ENCODE peak calls at places on chromosomes 6 and 20, in eight cellular contexts. One of them, this sample, is unnamed.

GRCh38 chr20:62452475-62453095 is 23.2 kb downstream of the GATA5 start:
- DNase-seq in activated CD4-positive, CD25-positive, alpha-beta regulatory T cell: no peak
- DNase-seq in small intestine: peak
- DNase-seq in DMS79 treated with DMSO at 0.1 percent for 48 hours: no peak
- DNase-seq in stomach: peak
- DNase-seq in T-helper 9 cell: no peak
- DNase-seq in iris pigment epithelial cell: no peak
- DNase-seq in mucosa of descending colon: no peak
- DNase-seq in this sample: no peak

GRCh38 chr6:21396313-21396712 is 197.2 kb upstream of the SOX4 start:
- DNase-seq in activated CD4-positive, CD25-positive, alpha-beta regulatory T cell: no peak
- DNase-seq in small intestine: no peak
- DNase-seq in DMS79 treated with DMSO at 0.1 percent for 48 hours: no peak
- DNase-seq in stomach: no peak
- DNase-seq in mucosa of descending colon: no peak
- DNase-seq in T-helper 9 cell: no peak
- DNase-seq in iris pigment epithelial cell: peak
- DNase-seq in this sample: peak

GRCh38 chr6:125611573-125612399 is 137.6 kb upstream of the HEY2 start:
- DNase-seq in DMS79 treated with DMSO at 0.1 percent for 48 hours: peak
- DNase-seq in activated CD4-positive, CD25-positive, alpha-beta regulatory T cell: no peak
- DNase-seq in iris pigment epithelial cell: peak
- DNase-seq in mucosa of descending colon: no peak
- DNase-seq in stomach: no peak
- DNase-seq in T-helper 9 cell: no peak
- DNase-seq in small intestine: no peak
- DNase-seq in this sample: no peak

GRCh38 chr20:2738734-2739398 is 46.3 kb downstream of the EBF4 start:
- DNase-seq in small intestine: no peak
- DNase-seq in iris pigment epithelial cell: no peak
- DNase-seq in T-helper 9 cell: no peak
- DNase-seq in activated CD4-positive, CD25-positive, alpha-beta regulatory T cell: no peak
- DNase-seq in mucosa of descending colon: no peak
- DNase-seq in DMS79 treated with DMSO at 0.1 percent for 48 hours: no peak
- DNase-seq in stomach: no peak
- DNase-seq in this sample: no peak

GRCh38 chr6:39085129-39085528 is 29.9 kb downstream of the SAYSD1 start:
- DNase-seq in DMS79 treated with DMSO at 0.1 percent for 48 hours: no peak
- DNase-seq in mucosa of descending colon: no peak
- DNase-seq in stomach: no peak
- DNase-seq in activated CD4-positive, CD25-positive, alpha-beta regulatory T cell: no peak
- DNase-seq in small intestine: no peak
- DNase-seq in iris pigment epithelial cell: no peak
- DNase-seq in T-helper 9 cell: no peak
- DNase-seq in this sample: no peak

GRCh38 chr6:56671651-56672461 is 29.2 kb upstream of the DST start:
- DNase-seq in small intestine: peak
- DNase-seq in iris pigment epithelial cell: no peak
- DNase-seq in stomach: no peak
- DNase-seq in DMS79 treated with DMSO at 0.1 percent for 48 hours: no peak
- DNase-seq in mucosa of descending colon: peak
- DNase-seq in T-helper 9 cell: no peak
- DNase-seq in activated CD4-positive, CD25-positive, alpha-beta regulatory T cell: no peak
- DNase-seq in this sample: no peak

GRCh38 chr6:44672086-44672485 is 284.6 kb downstream of the CDC5L start:
- DNase-seq in iris pigment epithelial cell: no peak
- DNase-seq in T-helper 9 cell: no peak
- DNase-seq in DMS79 treated with DMSO at 0.1 percent for 48 hours: no peak
- DNase-seq in activated CD4-positive, CD25-positive, alpha-beta regulatory T cell: no peak
- DNase-seq in small intestine: no peak
- DNase-seq in stomach: no peak
- DNase-seq in mucosa of descending colon: no peak
- DNase-seq in this sample: no peak

GRCh38 chr6:89404512-89404911 is 7.6 kb downstream of the RRAGD start:
- DNase-seq in T-helper 9 cell: no peak
- DNase-seq in mucosa of descending colon: no peak
- DNase-seq in activated CD4-positive, CD25-positive, alpha-beta regulatory T cell: no peak
- DNase-seq in iris pigment epithelial cell: no peak
- DNase-seq in stomach: no peak
- DNase-seq in DMS79 treated with DMSO at 0.1 percent for 48 hours: no peak
- DNase-seq in small intestine: no peak
- DNase-seq in this sample: no peak

GRCh38 chr6:153140299-153140698 is 9.2 kb upstream of the RGS17 start:
- DNase-seq in DMS79 treated with DMSO at 0.1 percent for 48 hours: peak
- DNase-seq in activated CD4-positive, CD25-positive, alpha-beta regulatory T cell: no peak
- DNase-seq in iris pigment epithelial cell: no peak
- DNase-seq in T-helper 9 cell: no peak
- DNase-seq in stomach: no peak
- DNase-seq in small intestine: no peak
- DNase-seq in mucosa of descending colon: peak
- DNase-seq in this sample: no peak

GRCh38 chr6:85772641-85773040 is 130.0 kb upstream of the SYNCRIP start:
- DNase-seq in T-helper 9 cell: no peak
- DNase-seq in activated CD4-positive, CD25-positive, alpha-beta regulatory T cell: no peak
- DNase-seq in stomach: no peak
- DNase-seq in small intestine: no peak
- DNase-seq in mucosa of descending colon: no peak
- DNase-seq in iris pigment epithelial cell: no peak
- DNase-seq in DMS79 treated with DMSO at 0.1 percent for 48 hours: no peak
- DNase-seq in this sample: no peak

GRCh38 chr6:42960243-42961019 is at the start of gene GNMT:
- DNase-seq in iris pigment epithelial cell: peak
- DNase-seq in small intestine: peak
- DNase-seq in stomach: peak
- DNase-seq in T-helper 9 cell: peak
- DNase-seq in mucosa of descending colon: peak
- DNase-seq in DMS79 treated with DMSO at 0.1 percent for 48 hours: peak
- DNase-seq in activated CD4-positive, CD25-positive, alpha-beta regulatory T cell: no peak
- DNase-seq in this sample: peak

GRCh38 chr6:28863607-28864320 is 60.0 kb downstream of the TRIM27 start:
- DNase-seq in stomach: peak
- DNase-seq in activated CD4-positive, CD25-positive, alpha-beta regulatory T cell: peak
- DNase-seq in T-helper 9 cell: peak
- DNase-seq in iris pigment epithelial cell: peak
- DNase-seq in mucosa of descending colon: peak
- DNase-seq in small intestine: peak
- DNase-seq in DMS79 treated with DMSO at 0.1 percent for 48 hours: peak
- DNase-seq in this sample: peak

GRCh38 chr6:47360388-47360787 is 50.7 kb upstream of the TNFRSF21 start:
- DNase-seq in stomach: no peak
- DNase-seq in activated CD4-positive, CD25-positive, alpha-beta regulatory T cell: no peak
- DNase-seq in DMS79 treated with DMSO at 0.1 percent for 48 hours: no peak
- DNase-seq in mucosa of descending colon: no peak
- DNase-seq in small intestine: no peak
- DNase-seq in T-helper 9 cell: no peak
- DNase-seq in iris pigment epithelial cell: no peak
- DNase-seq in this sample: no peak

GRCh38 chr20:47392015-47392720 is 35.7 kb upstream of the ZMYND8 start:
- DNase-seq in mucosa of descending colon: no peak
- DNase-seq in iris pigment epithelial cell: peak
- DNase-seq in T-helper 9 cell: no peak
- DNase-seq in small intestine: peak
- DNase-seq in activated CD4-positive, CD25-positive, alpha-beta regulatory T cell: no peak
- DNase-seq in DMS79 treated with DMSO at 0.1 percent for 48 hours: no peak
- DNase-seq in stomach: peak
- DNase-seq in this sample: peak

GRCh38 chr6:7960848-7961247 is 50.3 kb upstream of the TXNDC5 start:
- DNase-seq in iris pigment epithelial cell: no peak
- DNase-seq in DMS79 treated with DMSO at 0.1 percent for 48 hours: no peak
- DNase-seq in mucosa of descending colon: no peak
- DNase-seq in activated CD4-positive, CD25-positive, alpha-beta regulatory T cell: no peak
- DNase-seq in small intestine: no peak
- DNase-seq in T-helper 9 cell: no peak
- DNase-seq in stomach: no peak
- DNase-seq in this sample: no peak

GRCh38 chr6:38208028-38208427 is 388.5 kb downstream of the ZFAND3 start:
- DNase-seq in mucosa of descending colon: no peak
- DNase-seq in small intestine: no peak
- DNase-seq in DMS79 treated with DMSO at 0.1 percent for 48 hours: no peak
- DNase-seq in stomach: no peak
- DNase-seq in activated CD4-positive, CD25-positive, alpha-beta regulatory T cell: no peak
- DNase-seq in iris pigment epithelial cell: no peak
- DNase-seq in T-helper 9 cell: no peak
- DNase-seq in this sample: no peak

GRCh38 chr6:116405147-116405546 is 34.4 kb downstream of the DSE start:
- DNase-seq in mucosa of descending colon: no peak
- DNase-seq in activated CD4-positive, CD25-positive, alpha-beta regulatory T cell: no peak
- DNase-seq in T-helper 9 cell: no peak
- DNase-seq in DMS79 treated with DMSO at 0.1 percent for 48 hours: no peak
- DNase-seq in iris pigment epithelial cell: peak
- DNase-seq in small intestine: no peak
- DNase-seq in stomach: no peak
- DNase-seq in this sample: no peak

GRCh38 chr20:32544893-32545840 is 40.0 kb downstream of the NOL4L start:
- DNase-seq in stomach: no peak
- DNase-seq in T-helper 9 cell: no peak
- DNase-seq in mucosa of descending colon: no peak
- DNase-seq in iris pigment epithelial cell: no peak
- DNase-seq in activated CD4-positive, CD25-positive, alpha-beta regulatory T cell: no peak
- DNase-seq in small intestine: no peak
- DNase-seq in DMS79 treated with DMSO at 0.1 percent for 48 hours: no peak
- DNase-seq in this sample: no peak

GRCh38 chr6:16286151-16286522 is 47.8 kb downstream of the GMPR start:
- DNase-seq in mucosa of descending colon: no peak
- DNase-seq in activated CD4-positive, CD25-positive, alpha-beta regulatory T cell: no peak
- DNase-seq in small intestine: peak
- DNase-seq in T-helper 9 cell: peak
- DNase-seq in iris pigment epithelial cell: peak
- DNase-seq in DMS79 treated with DMSO at 0.1 percent for 48 hours: no peak
- DNase-seq in stomach: no peak
- DNase-seq in this sample: no peak

GRCh38 chr6:116615937-116616756 is at the start of gene RSPH4A:
- DNase-seq in activated CD4-positive, CD25-positive, alpha-beta regulatory T cell: peak
- DNase-seq in mucosa of descending colon: peak
- DNase-seq in T-helper 9 cell: peak
- DNase-seq in iris pigment epithelial cell: peak
- DNase-seq in stomach: peak
- DNase-seq in DMS79 treated with DMSO at 0.1 percent for 48 hours: peak
- DNase-seq in small intestine: peak
- DNase-seq in this sample: peak

GRCh38 chr20:44738779-44739477 is 6.7 kb upstream of the KCNK15 start:
- DNase-seq in iris pigment epithelial cell: peak
- DNase-seq in mucosa of descending colon: no peak
- DNase-seq in DMS79 treated with DMSO at 0.1 percent for 48 hours: no peak
- DNase-seq in stomach: peak
- DNase-seq in T-helper 9 cell: peak
- DNase-seq in small intestine: peak
- DNase-seq in activated CD4-positive, CD25-positive, alpha-beta regulatory T cell: no peak
- DNase-seq in this sample: peak

GRCh38 chr20:34390769-34391447 is 27.8 kb downstream of the ITCH start:
- DNase-seq in small intestine: peak
- DNase-seq in mucosa of descending colon: peak
- DNase-seq in stomach: peak
- DNase-seq in DMS79 treated with DMSO at 0.1 percent for 48 hours: no peak
- DNase-seq in iris pigment epithelial cell: peak
- DNase-seq in activated CD4-positive, CD25-positive, alpha-beta regulatory T cell: no peak
- DNase-seq in T-helper 9 cell: no peak
- DNase-seq in this sample: peak

GRCh38 chr20:62911701-62912280 is 14.5 kb downstream of the DIDO1 start:
- DNase-seq in activated CD4-positive, CD25-positive, alpha-beta regulatory T cell: no peak
- DNase-seq in mucosa of descending colon: no peak
- DNase-seq in DMS79 treated with DMSO at 0.1 percent for 48 hours: no peak
- DNase-seq in T-helper 9 cell: no peak
- DNase-seq in small intestine: no peak
- DNase-seq in iris pigment epithelial cell: no peak
- DNase-seq in stomach: no peak
- DNase-seq in this sample: no peak

GRCh38 chr20:50865591-50865990 is 65.6 kb downstream of the ADNP start:
- DNase-seq in mucosa of descending colon: no peak
- DNase-seq in stomach: no peak
- DNase-seq in small intestine: no peak
- DNase-seq in activated CD4-positive, CD25-positive, alpha-beta regulatory T cell: no peak
- DNase-seq in iris pigment epithelial cell: no peak
- DNase-seq in T-helper 9 cell: no peak
- DNase-seq in DMS79 treated with DMSO at 0.1 percent for 48 hours: no peak
- DNase-seq in this sample: peak